ENCODE peak calls at places on chromosome 19, in ten cellular contexts. M is kidney epithelial cell; J is fibroblast of lung; S is breast epithelium; G is AG09309; L is psoas muscle; R is body of pancreas; Q is tibial artery; A is CD8-positive, alpha-beta T cell; K is cardiac fibroblast. H is an unnamed sample.

GRCh38 chr19:36266375-36266961 is 51.6 kb downstream of the ZNF146 start:
- DNase-seq in M (no peak), J (peak), S (no peak), G (no peak), L (peak), R (no peak), Q (no peak), A (no peak), K (peak), H (no peak)

GRCh38 chr19:11420429-11420893 is 1.3 kb upstream of the RGL3 start:
- DNase-seq in M (no peak), J (no peak), S (no peak), G (no peak), L (peak), R (no peak), Q (peak), A (no peak), K (peak), H (no peak)

GRCh38 chr19:16064209-16064889 is 11.9 kb upstream of the TPM4 start:
- DNase-seq in M (no peak), J (no peak), S (no peak), G (no peak), L (no peak), R (no peak), Q (no peak), A (no peak), K (no peak), H (no peak)

GRCh38 chr19:2841858-2842574 is 741 bp downstream of the ZNF555 start:
- DNase-seq in M (no peak), J (no peak), S (no peak), G (no peak), L (no peak), R (no peak), Q (no peak), A (no peak), K (no peak), H (no peak)

GRCh38 chr19:703651-704446 is 4.9 kb upstream of the PALM start:
- DNase-seq in M (no peak), J (no peak), S (no peak), G (no peak), L (peak), R (peak), Q (peak), A (peak), K (peak), H (no peak)

GRCh38 chr19:20066861-20067260 is 10.9 kb upstream of the ZNF90 start:
- DNase-seq in M (no peak), J (no peak), S (no peak), G (no peak), L (no peak), R (no peak), Q (no peak), A (no peak), K (no peak), H (no peak)

GRCh38 chr19:39115105-39115847 is 10.3 kb upstream of the PAK4 start:
- DNase-seq in M (no peak), J (no peak), S (no peak), G (no peak), L (no peak), R (no peak), Q (no peak), A (no peak), K (no peak), H (no peak)

GRCh38 chr19:1618157-1619093 is 13.2 kb upstream of the UQCR11 start:
- DNase-seq in M (no peak), J (no peak), S (no peak), G (no peak), L (no peak), R (peak), Q (no peak), A (no peak), K (peak), H (no peak)

GRCh38 chr19:12156254-12157058 is at the start of gene ZNF625:
- DNase-seq in M (peak), J (peak), S (peak), G (peak), L (peak), R (peak), Q (peak), A (peak), K (peak), H (peak)

GRCh38 chr19:35040826-35041547 is 534 bp upstream of the HPN start:
- DNase-seq in M (no peak), J (no peak), S (peak), G (no peak), L (peak), R (peak), Q (peak), A (peak), K (no peak), H (no peak)

GRCh38 chr19:1046836-1047695 is 7.2 kb downstream of the ABCA7 start:
- DNase-seq in M (no peak), J (no peak), S (no peak), G (no peak), L (peak), R (no peak), Q (no peak), A (no peak), K (no peak), H (no peak)

GRCh38 chr19:12034610-12035009 is 869 bp downstream of the ZNF433 start:
- DNase-seq in M (no peak), J (no peak), S (no peak), G (no peak), L (no peak), R (no peak), Q (no peak), A (no peak), K (no peak), H (no peak)

GRCh38 chr19:11295665-11296245 is at the start of gene TSPAN16:
- DNase-seq in M (no peak), J (no peak), S (no peak), G (no peak), L (no peak), R (no peak), Q (peak), A (no peak), K (no peak), H (no peak)

GRCh38 chr19:49713236-49713845 is 22.4 kb downstream of the CPT1C start:
- DNase-seq in M (no peak), J (no peak), S (no peak), G (no peak), L (no peak), R (no peak), Q (no peak), A (no peak), K (no peak), H (no peak)

GRCh38 chr19:53652476-53652875 is 20.7 kb downstream of the DPRX start:
- DNase-seq in M (no peak), J (no peak), S (no peak), G (no peak), L (no peak), R (no peak), Q (no peak), A (no peak), K (no peak), H (no peak)

GRCh38 chr19:3184847-3185481 is 766 bp upstream of the NCLN start:
- DNase-seq in M (peak), J (no peak), S (peak), G (peak), L (peak), R (peak), Q (peak), A (peak), K (no peak), H (peak)

GRCh38 chr19:58406818-58407657 is 1.4 kb upstream of the ZNF584 start:
- DNase-seq in M (no peak), J (no peak), S (no peak), G (no peak), L (no peak), R (no peak), Q (no peak), A (no peak), K (no peak), H (no peak)
- TF ChIP-seq CTCF in M (peak), J (peak), S (no peak), G (peak), L (peak), R (no peak), Q (no peak), A (no peak), K (peak), H (peak)

DNA sequence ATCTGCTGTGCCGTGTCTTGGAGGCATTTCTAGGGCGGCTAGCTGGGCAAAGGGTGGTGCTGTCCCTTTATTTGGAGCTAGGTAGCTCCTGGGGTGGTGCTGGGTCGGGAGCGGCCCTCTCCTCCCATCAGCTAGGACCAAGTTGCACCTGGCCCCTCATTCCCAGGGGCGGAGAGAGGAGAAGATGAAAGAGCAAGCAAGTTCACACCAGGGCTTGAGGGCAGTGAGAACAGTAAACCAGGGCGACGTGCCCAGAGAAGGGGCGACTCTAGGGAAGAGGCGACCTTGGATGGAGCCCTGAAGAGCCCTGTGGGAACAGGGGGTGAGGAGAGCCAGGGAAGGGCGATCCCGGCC is 17.0 kb upstream of the KCNN1 start:
- DNase-seq in M (no peak), J (no peak), S (no peak), G (no peak), L (no peak), R (no peak), Q (no peak), A (no peak), K (no peak), H (no peak)
- TF ChIP-seq CTCF in M (no peak), J (no peak), S (no peak), G (no peak), L (no peak), R (no peak), Q (no peak), A (no peak), K (no peak), H (no peak)

DNA sequence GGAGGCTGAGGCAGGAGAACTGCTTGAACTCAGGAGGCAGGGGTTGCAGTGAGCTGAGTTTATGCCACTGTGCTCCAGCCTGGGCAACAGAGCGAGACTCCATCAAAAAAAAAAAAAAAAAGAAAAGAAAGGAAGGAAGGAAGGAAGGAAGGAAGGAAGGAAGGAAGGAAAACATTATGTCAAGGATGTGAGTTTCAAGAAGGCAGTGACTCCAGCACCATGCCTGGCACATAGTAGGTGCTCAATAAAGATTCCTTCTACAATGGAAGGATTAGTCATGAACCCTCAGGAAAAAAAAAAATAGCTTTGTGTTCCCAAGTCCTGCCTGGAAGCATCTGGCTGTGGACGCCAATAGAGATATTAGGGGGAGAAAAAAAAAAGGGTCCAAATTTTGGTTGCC is 10.1 kb upstream of the ZNRF4 start:
- DNase-seq in M (no peak), J (no peak), S (no peak), G (no peak), L (no peak), R (no peak), Q (no peak), A (no peak), K (no peak), H (no peak)
- TF ChIP-seq CTCF in M (no peak), J (no peak), S (no peak), G (no peak), L (no peak), R (no peak), Q (no peak), A (no peak), K (no peak), H (no peak)

GRCh38 chr19:56769650-56770049 is 70.9 kb downstream of the PEG3 start:
- DNase-seq in M (no peak), J (no peak), S (no peak), G (no peak), L (no peak), R (no peak), Q (no peak), A (no peak), K (no peak), H (no peak)

GRCh38 chr19:56760842-56761241 is 79.7 kb downstream of the PEG3 start:
- DNase-seq in M (no peak), J (no peak), S (no peak), G (no peak), L (no peak), R (no peak), Q (no peak), A (no peak), K (no peak), H (no peak)

GRCh38 chr19:56759531-56759930 is 81.0 kb downstream of the PEG3 start:
- DNase-seq in M (no peak), J (no peak), S (no peak), G (no peak), L (no peak), R (no peak), Q (no peak), A (no peak), K (no peak), H (no peak)

GRCh38 chr19:56765107-56765506 is 75.4 kb downstream of the PEG3 start:
- DNase-seq in M (no peak), J (no peak), S (peak), G (no peak), L (peak), R (peak), Q (no peak), A (no peak), K (peak), H (peak)

DNA sequence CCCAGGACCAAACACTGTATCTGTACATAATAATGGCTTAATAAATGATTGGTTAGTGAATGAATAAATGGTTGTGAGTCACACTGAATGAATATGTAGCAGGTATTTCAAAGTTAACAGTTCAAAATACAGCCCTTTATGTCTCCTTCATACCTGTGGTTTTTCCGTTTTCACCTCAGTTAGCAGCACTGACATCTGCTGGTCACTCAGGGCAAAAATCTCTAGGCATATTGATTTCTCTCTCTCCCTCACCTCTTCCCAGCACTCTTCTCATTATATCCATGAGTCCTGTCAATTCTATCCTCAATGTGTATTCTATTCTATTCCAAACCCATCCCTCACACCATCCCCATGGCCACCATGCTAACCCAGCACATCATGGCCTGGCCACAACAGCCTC is 76.2 kb downstream of the PEG3 start:
- DNase-seq in M (no peak), J (no peak), S (no peak), G (no peak), L (no peak), R (no peak), Q (no peak), A (no peak), K (no peak), H (no peak)
- TF ChIP-seq CTCF in M (no peak), J (no peak), S (no peak), G (no peak), L (no peak), R (no peak), Q (no peak), A (no peak), K (no peak), H (no peak)

GRCh38 chr19:30648321-30648720 is 276.1 kb downstream of the ZNF536 start:
- DNase-seq in M (no peak), J (no peak), S (no peak), G (no peak), L (no peak), R (no peak), Q (no peak), A (no peak), K (peak), H (no peak)
- TF ChIP-seq CTCF in M (peak), J (no peak), S (no peak), G (no peak), L (no peak), R (no peak), Q (no peak), A (no peak), K (no peak), H (no peak)